ENCODE peak calls at places on chromosome 6, in four cellular contexts. W is IMR-90, V is neuronal stem cell, K is H9. P is an unnamed sample.

GRCh38 chr6:62283828-62284411 is 2.1 kb downstream of the KHDRBS2 start:
- DNase-seq in W (peak; percentile 0), V (peak; percentile 50), K (no peak), P (peak; percentile 55)

GRCh38 chr6:91435630-91436029 is 848.8 kb upstream of the MAP3K7 start:
- DNase-seq in W (no peak), V (no peak), K (no peak), P (no peak)

GRCh38 chr6:12637960-12638641 is 78.5 kb upstream of the PHACTR1 start:
- DNase-seq in W (peak; percentile 31), V (peak; percentile 56), K (peak; percentile 80), P (peak; percentile 84)

GRCh38 chr6:37663016-37663810 is 34.5 kb downstream of the MDGA1 start:
- DNase-seq in W (peak; percentile 86), V (no peak), K (no peak), P (no peak)

GRCh38 chr6:123402052-123402451 is 234.7 kb downstream of the TRDN start:
- DNase-seq in W (no peak), V (no peak), K (no peak), P (no peak)

GRCh38 chr6:11163932-11164331 is 52.4 kb upstream of the ERVFRD-1 start:
- DNase-seq in W (no peak), V (no peak), K (no peak), P (no peak)

GRCh38 chr6:169045486-169045885 is 208.2 kb downstream of the THBS2 start:
- DNase-seq in W (no peak), V (no peak), K (no peak), P (no peak)

GRCh38 chr6:108448481-108448880 is 112.2 kb upstream of the FOXO3 start:
- DNase-seq in W (no peak), V (no peak), K (no peak), P (no peak)

GRCh38 chr6:122005661-122006060 is 393.8 kb upstream of the HSF2 start:
- DNase-seq in W (no peak), V (no peak), K (no peak), P (no peak)

GRCh38 chr6:160127270-160128124 is 5.9 kb downstream of the SLC22A1 start:
- DNase-seq in W (no peak), V (no peak), K (no peak), P (no peak)

GRCh38 chr6:170269151-170269872 is 21.6 kb downstream of the DLL1 start:
- DNase-seq in W (no peak), V (no peak), K (no peak), P (no peak)

GRCh38 chr6:43636312-43636667 is 650 bp downstream of the MAD2L1BP start:
- DNase-seq in W (peak; percentile 11), V (no peak), K (no peak), P (no peak)

GRCh38 chr6:168968228-168968627 is 285.4 kb downstream of the THBS2 start:
- DNase-seq in W (peak; percentile 53), V (no peak), K (no peak), P (peak; percentile 90)

GRCh38 chr6:98787961-98788360 is 46.4 kb upstream of the POU3F2 start:
- DNase-seq in W (no peak), V (no peak), K (peak; percentile 60), P (no peak)

GRCh38 chr6:150112233-150112632 is 30.6 kb upstream of the PPP1R14C start:
- DNase-seq in W (no peak), V (no peak), K (no peak), P (no peak)

GRCh38 chr6:18414102-18414501 is 27.0 kb downstream of the RNF144B start:
- DNase-seq in W (no peak), V (no peak), K (no peak), P (no peak)

GRCh38 chr6:87837444-87837843 is 135.4 kb upstream of the AKIRIN2 start:
- DNase-seq in W (no peak), V (no peak), K (no peak), P (peak; percentile 61)

GRCh38 chr6:1792989-1793388 is 183.3 kb downstream of the FOXC1 start:
- DNase-seq in W (peak; percentile 10), V (no peak), K (peak; percentile 58), P (no peak)

GRCh38 chr6:137323860-137324259 is 104.7 kb upstream of the IFNGR1 start:
- DNase-seq in W (no peak), V (no peak), K (no peak), P (no peak)

GRCh38 chr6:79989641-79990040 is 14.8 kb upstream of the TTK start:
- DNase-seq in W (no peak), V (no peak), K (no peak), P (no peak)

GRCh38 chr6:79984261-79984660 is 20.2 kb upstream of the TTK start:
- DNase-seq in W (no peak), V (no peak), K (peak; percentile 39), P (no peak)

GRCh38 chr6:79981647-79982046 is 22.8 kb upstream of the TTK start:
- DNase-seq in W (no peak), V (no peak), K (no peak), P (no peak)

DNA sequence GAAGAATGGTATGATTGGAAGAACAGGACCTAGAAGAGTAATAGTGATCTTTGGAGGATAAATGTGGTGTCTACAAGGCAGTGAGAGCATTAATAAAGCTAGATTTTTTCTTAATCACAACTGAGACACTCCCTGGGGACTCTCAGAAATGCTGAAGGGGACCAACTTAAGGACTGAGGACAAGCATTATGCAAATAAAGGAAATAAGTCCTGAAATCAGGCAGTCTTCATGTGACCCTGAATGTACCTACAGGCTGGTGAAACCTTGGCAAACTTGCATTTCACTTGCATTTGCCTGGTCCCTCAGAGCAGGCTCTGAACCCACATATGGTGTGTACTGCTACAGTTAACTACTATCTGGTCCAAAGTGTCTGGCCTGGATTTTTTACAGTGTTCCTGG is 19.3 kb upstream of the TTK start:
- DNase-seq in W (no peak), V (no peak), K (no peak), P (no peak)
- H3K14ac ChIP-seq in W (no peak overlapping the region), V (no peak overlapping the region), K (no peak overlapping the region), P (no peak overlapping the region)

GRCh38 chr6:3755637-3756515 is 4.4 kb upstream of the PXDC1 start:
- DNase-seq in W (no peak), V (no peak), K (peak; percentile 61), P (peak; percentile 90)
- H3K14ac ChIP-seq in W (no peak overlapping the region), V (no peak overlapping the region), K (no peak overlapping the region), P (no peak overlapping the region)

GRCh38 chr6:163389354-163389753 is 25.2 kb upstream of the QKI start:
- DNase-seq in W (no peak), V (no peak), K (no peak), P (no peak)
- H3K14ac ChIP-seq in W (no peak overlapping the region), V (no peak overlapping the region), K (no peak overlapping the region), P (no peak overlapping the region)

GRCh38 chr6:53049389-53049788 is 15.8 kb upstream of the FBXO9 start:
- DNase-seq in W (no peak), V (no peak), K (no peak), P (no peak)
- H3K14ac ChIP-seq in W (no peak overlapping the region), V (no peak overlapping the region), K (no peak overlapping the region), P (no peak overlapping the region)

GRCh38 chr6:157823001-157823522 is at the start of gene SNX9:
- DNase-seq in W (peak; percentile 72), V (peak; percentile 68), K (peak; percentile 60), P (peak; percentile 79)
- H3K14ac ChIP-seq in W (peak within 1 kb of the TSS; percentile 91), V (peak within 1 kb of the TSS; percentile 78), K (peak within 1 kb of the TSS; percentile 80), P (peak within 1 kb of the TSS; percentile 98)

DNA sequence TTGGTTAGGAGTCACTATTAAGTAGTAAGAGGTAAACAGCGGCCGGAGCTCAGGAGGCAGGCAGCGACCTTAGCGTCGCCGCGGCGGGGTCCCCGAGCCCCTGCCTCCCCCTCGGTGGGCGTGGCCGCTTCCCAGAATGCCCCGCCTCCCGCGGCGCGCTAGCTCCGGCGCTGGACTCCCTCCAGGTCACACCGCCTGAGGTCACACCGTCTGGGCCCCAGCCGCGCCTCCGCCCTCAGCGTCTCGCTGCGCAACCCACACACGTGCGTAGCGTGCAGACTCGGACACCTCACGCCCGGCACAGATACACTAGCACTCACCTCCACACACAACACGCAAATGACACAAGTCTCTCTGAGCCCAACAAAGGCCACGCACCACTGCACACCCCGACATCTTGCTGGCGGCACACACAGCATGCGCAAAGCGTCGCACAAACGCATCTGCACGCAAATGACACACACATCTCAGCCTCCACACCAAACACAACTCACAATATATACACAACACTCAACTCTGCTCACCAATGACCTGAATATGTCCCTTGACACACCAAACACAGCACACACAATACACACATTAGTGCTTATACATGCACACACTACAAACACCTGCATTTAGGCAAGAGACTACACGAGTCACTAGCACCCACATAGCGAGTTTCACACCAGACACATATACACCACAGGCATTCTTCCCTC is 17.6 kb upstream of the CDKN1A start:
- DNase-seq in W (no peak), V (peak; percentile 57), K (peak; percentile 88), P (peak; percentile 82)
- H3K14ac ChIP-seq in W (peak overlapping the region; percentile 1), V (peak overlapping the region; percentile 87), K (peak overlapping the region; percentile 81), P (no peak overlapping the region)

DNA sequence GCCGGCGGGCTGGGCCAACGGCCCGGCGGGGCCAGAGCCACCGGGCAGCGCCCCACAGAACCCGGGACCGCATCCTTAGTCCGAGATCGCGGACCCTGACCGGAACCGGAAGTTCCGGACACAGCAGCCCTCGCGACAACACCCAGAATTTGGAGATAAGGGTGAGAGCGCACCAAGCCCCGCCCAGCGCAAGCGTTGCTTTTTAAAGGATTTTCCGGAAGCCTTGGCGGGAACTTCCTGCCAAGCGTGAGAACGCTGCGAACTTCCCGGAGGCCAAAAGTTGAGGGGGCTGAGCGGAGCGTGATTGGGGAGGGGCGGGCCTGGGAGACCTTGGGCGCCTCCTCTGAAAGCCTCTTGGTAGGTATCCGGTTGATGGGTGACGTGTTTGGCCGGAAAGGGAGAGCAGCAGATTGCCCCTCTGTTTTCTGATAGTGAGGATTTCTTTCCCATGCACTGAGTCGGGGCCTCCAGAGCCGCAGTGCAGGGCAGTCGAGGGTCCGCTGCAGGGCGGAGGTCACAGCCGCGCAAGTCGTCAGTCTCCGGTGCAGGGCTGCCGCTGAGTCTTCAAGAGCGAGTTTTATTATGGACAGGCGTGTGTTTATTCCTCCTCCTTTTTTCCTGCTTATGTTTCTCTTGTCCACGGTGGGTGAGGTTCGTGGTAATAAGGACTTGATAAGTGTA is at the start of gene MTRF1L:
- DNase-seq in W (peak; percentile 97), V (peak; percentile 95), K (peak; percentile 99), P (peak; percentile 98)
- H3K14ac ChIP-seq in W (peak within 1 kb of the TSS; percentile 47), V (no peak within 1 kb of the TSS), K (peak within 1 kb of the TSS; percentile 32), P (peak within 1 kb of the TSS; percentile 77)

P was measured in trophoblast cell.